ENCODE peak calls at places on chromosomes 5 and 9, in six cellular contexts. One of them, this sample, is unnamed.

GRCh38 chr5:140322751-140323731 is 20.1 kb upstream of the PFDN1 start:
- DNase-seq in activated CD4-positive, alpha-beta T cell treated with anti-CD3 and anti-CD28 coated beads, Interleukin-2, amount 10 ng/mL, durations not matched to agents 24 days and 14 days: no peak
- DNase-seq in CD8-positive, alpha-beta memory T cell: no peak
- DNase-seq in Calu3: peak; percentile 63
- DNase-seq in neuronal stem cell: no peak
- DNase-seq in left cardiac atrium: peak; percentile 59
- DNase-seq in this sample: no peak

GRCh38 chr5:55593115-55593472 is 58.3 kb upstream of the PLPP1 start:
- DNase-seq in Calu3: no peak
- DNase-seq in activated CD4-positive, alpha-beta T cell treated with anti-CD3 and anti-CD28 coated beads, Interleukin-2, amount 10 ng/mL, durations not matched to agents 24 days and 14 days: no peak
- DNase-seq in left cardiac atrium: no peak
- DNase-seq in CD8-positive, alpha-beta memory T cell: no peak
- DNase-seq in neuronal stem cell: no peak
- DNase-seq in this sample: no peak

GRCh38 chr5:85512896-85513295 is 1104.8 kb upstream of the COX7C start:
- DNase-seq in Calu3: no peak
- DNase-seq in neuronal stem cell: no peak
- DNase-seq in CD8-positive, alpha-beta memory T cell: no peak
- DNase-seq in activated CD4-positive, alpha-beta T cell treated with anti-CD3 and anti-CD28 coated beads, Interleukin-2, amount 10 ng/mL, durations not matched to agents 24 days and 14 days: no peak
- DNase-seq in left cardiac atrium: no peak
- DNase-seq in this sample: no peak

GRCh38 chr5:147673276-147673675 is 109.3 kb downstream of the JAKMIP2 start:
- DNase-seq in activated CD4-positive, alpha-beta T cell treated with anti-CD3 and anti-CD28 coated beads, Interleukin-2, amount 10 ng/mL, durations not matched to agents 24 days and 14 days: no peak
- DNase-seq in left cardiac atrium: no peak
- DNase-seq in neuronal stem cell: no peak
- DNase-seq in CD8-positive, alpha-beta memory T cell: no peak
- DNase-seq in Calu3: no peak
- DNase-seq in this sample: no peak

GRCh38 chr5:36662291-36662851 is 56.0 kb downstream of the SLC1A3 start:
- DNase-seq in CD8-positive, alpha-beta memory T cell: no peak
- DNase-seq in activated CD4-positive, alpha-beta T cell treated with anti-CD3 and anti-CD28 coated beads, Interleukin-2, amount 10 ng/mL, durations not matched to agents 24 days and 14 days: no peak
- DNase-seq in neuronal stem cell: no peak
- DNase-seq in left cardiac atrium: no peak
- DNase-seq in Calu3: no peak
- DNase-seq in this sample: peak; percentile 33

GRCh38 chr9:120714846-120715231 is 569 bp upstream of the MEGF9 start:
- DNase-seq in activated CD4-positive, alpha-beta T cell treated with anti-CD3 and anti-CD28 coated beads, Interleukin-2, amount 10 ng/mL, durations not matched to agents 24 days and 14 days: no peak
- DNase-seq in neuronal stem cell: no peak
- DNase-seq in Calu3: no peak
- DNase-seq in CD8-positive, alpha-beta memory T cell: no peak
- DNase-seq in left cardiac atrium: no peak
- DNase-seq in this sample: no peak

GRCh38 chr9:107816187-107817021 is 326.8 kb upstream of the KLF4 start:
- DNase-seq in left cardiac atrium: no peak
- DNase-seq in activated CD4-positive, alpha-beta T cell treated with anti-CD3 and anti-CD28 coated beads, Interleukin-2, amount 10 ng/mL, durations not matched to agents 24 days and 14 days: no peak
- DNase-seq in Calu3: no peak
- DNase-seq in CD8-positive, alpha-beta memory T cell: no peak
- DNase-seq in neuronal stem cell: no peak
- DNase-seq in this sample: no peak

GRCh38 chr9:21504113-21504512 is 22.0 kb upstream of the IFNE start:
- DNase-seq in activated CD4-positive, alpha-beta T cell treated with anti-CD3 and anti-CD28 coated beads, Interleukin-2, amount 10 ng/mL, durations not matched to agents 24 days and 14 days: no peak
- DNase-seq in Calu3: no peak
- DNase-seq in CD8-positive, alpha-beta memory T cell: no peak
- DNase-seq in neuronal stem cell: no peak
- DNase-seq in left cardiac atrium: no peak
- DNase-seq in this sample: no peak

GRCh38 chr5:6158974-6159863 is 219.1 kb downstream of the MED10 start:
- DNase-seq in neuronal stem cell: no peak
- DNase-seq in activated CD4-positive, alpha-beta T cell treated with anti-CD3 and anti-CD28 coated beads, Interleukin-2, amount 10 ng/mL, durations not matched to agents 24 days and 14 days: peak; percentile 18
- DNase-seq in left cardiac atrium: no peak
- DNase-seq in Calu3: no peak
- DNase-seq in CD8-positive, alpha-beta memory T cell: no peak
- DNase-seq in this sample: no peak

GRCh38 chr5:172680921-172681320 is 39.9 kb downstream of the NEURL1B start:
- DNase-seq in Calu3: no peak
- DNase-seq in neuronal stem cell: no peak
- DNase-seq in CD8-positive, alpha-beta memory T cell: no peak
- DNase-seq in left cardiac atrium: no peak
- DNase-seq in activated CD4-positive, alpha-beta T cell treated with anti-CD3 and anti-CD28 coated beads, Interleukin-2, amount 10 ng/mL, durations not matched to agents 24 days and 14 days: no peak
- DNase-seq in this sample: peak; percentile 51

GRCh38 chr5:42396111-42396510 is 27.1 kb upstream of the GHR start:
- DNase-seq in activated CD4-positive, alpha-beta T cell treated with anti-CD3 and anti-CD28 coated beads, Interleukin-2, amount 10 ng/mL, durations not matched to agents 24 days and 14 days: peak; percentile 41
- DNase-seq in CD8-positive, alpha-beta memory T cell: no peak
- DNase-seq in neuronal stem cell: no peak
- DNase-seq in left cardiac atrium: no peak
- DNase-seq in Calu3: no peak
- DNase-seq in this sample: no peak

GRCh38 chr9:133359420-133360175 is 3.2 kb downstream of the SURF2 start:
- DNase-seq in activated CD4-positive, alpha-beta T cell treated with anti-CD3 and anti-CD28 coated beads, Interleukin-2, amount 10 ng/mL, durations not matched to agents 24 days and 14 days: no peak
- DNase-seq in CD8-positive, alpha-beta memory T cell: no peak
- DNase-seq in Calu3: no peak
- DNase-seq in left cardiac atrium: no peak
- DNase-seq in neuronal stem cell: no peak
- DNase-seq in this sample: peak; percentile 17

GRCh38 chr9:125172351-125172750 is 17.3 kb downstream of the PPP6C start:
- DNase-seq in neuronal stem cell: no peak
- DNase-seq in left cardiac atrium: no peak
- DNase-seq in CD8-positive, alpha-beta memory T cell: no peak
- DNase-seq in activated CD4-positive, alpha-beta T cell treated with anti-CD3 and anti-CD28 coated beads, Interleukin-2, amount 10 ng/mL, durations not matched to agents 24 days and 14 days: no peak
- DNase-seq in Calu3: no peak
- DNase-seq in this sample: peak; percentile 11

GRCh38 chr9:101791938-101792337 is 53.5 kb upstream of the GRIN3A start:
- DNase-seq in CD8-positive, alpha-beta memory T cell: no peak
- DNase-seq in activated CD4-positive, alpha-beta T cell treated with anti-CD3 and anti-CD28 coated beads, Interleukin-2, amount 10 ng/mL, durations not matched to agents 24 days and 14 days: no peak
- DNase-seq in neuronal stem cell: peak; percentile 67
- DNase-seq in left cardiac atrium: no peak
- DNase-seq in Calu3: peak; percentile 53
- DNase-seq in this sample: peak; percentile 71

GRCh38 chr9:133961226-133962165 is 30.6 kb downstream of the VAV2 start:
- DNase-seq in Calu3: no peak
- DNase-seq in left cardiac atrium: peak; percentile 18
- DNase-seq in activated CD4-positive, alpha-beta T cell treated with anti-CD3 and anti-CD28 coated beads, Interleukin-2, amount 10 ng/mL, durations not matched to agents 24 days and 14 days: no peak
- DNase-seq in CD8-positive, alpha-beta memory T cell: no peak
- DNase-seq in neuronal stem cell: no peak
- DNase-seq in this sample: no peak

GRCh38 chr9:92740446-92740961 is 24.1 kb downstream of the BICD2 start:
- DNase-seq in CD8-positive, alpha-beta memory T cell: no peak
- DNase-seq in activated CD4-positive, alpha-beta T cell treated with anti-CD3 and anti-CD28 coated beads, Interleukin-2, amount 10 ng/mL, durations not matched to agents 24 days and 14 days: no peak
- DNase-seq in neuronal stem cell: no peak
- DNase-seq in left cardiac atrium: no peak
- DNase-seq in Calu3: no peak
- DNase-seq in this sample: peak; percentile 47

GRCh38 chr5:142360607-142361120 is 35.8 kb upstream of the SPRY4 start:
- DNase-seq in left cardiac atrium: no peak
- DNase-seq in Calu3: peak; percentile 88
- DNase-seq in neuronal stem cell: no peak
- DNase-seq in CD8-positive, alpha-beta memory T cell: no peak
- DNase-seq in activated CD4-positive, alpha-beta T cell treated with anti-CD3 and anti-CD28 coated beads, Interleukin-2, amount 10 ng/mL, durations not matched to agents 24 days and 14 days: no peak
- DNase-seq in this sample: no peak

GRCh38 chr5:57600321-57600720 is 117.7 kb upstream of the ACTBL2 start:
- DNase-seq in neuronal stem cell: no peak
- DNase-seq in CD8-positive, alpha-beta memory T cell: no peak
- DNase-seq in Calu3: no peak
- DNase-seq in activated CD4-positive, alpha-beta T cell treated with anti-CD3 and anti-CD28 coated beads, Interleukin-2, amount 10 ng/mL, durations not matched to agents 24 days and 14 days: no peak
- DNase-seq in left cardiac atrium: no peak
- DNase-seq in this sample: no peak

GRCh38 chr9:123011878-123012528 is 21.5 kb upstream of the GPR21 start:
- DNase-seq in Calu3: no peak
- DNase-seq in left cardiac atrium: no peak
- DNase-seq in CD8-positive, alpha-beta memory T cell: no peak
- DNase-seq in neuronal stem cell: no peak
- DNase-seq in activated CD4-positive, alpha-beta T cell treated with anti-CD3 and anti-CD28 coated beads, Interleukin-2, amount 10 ng/mL, durations not matched to agents 24 days and 14 days: no peak
- DNase-seq in this sample: no peak

GRCh38 chr9:70003786-70004185 is 39.9 kb upstream of the MAMDC2 start:
- DNase-seq in neuronal stem cell: no peak
- DNase-seq in Calu3: no peak
- DNase-seq in CD8-positive, alpha-beta memory T cell: no peak
- DNase-seq in left cardiac atrium: no peak
- DNase-seq in activated CD4-positive, alpha-beta T cell treated with anti-CD3 and anti-CD28 coated beads, Interleukin-2, amount 10 ng/mL, durations not matched to agents 24 days and 14 days: no peak
- DNase-seq in this sample: no peak

GRCh38 chr9:129270205-129270604 is 92.1 kb upstream of the IER5L start:
- DNase-seq in neuronal stem cell: no peak
- DNase-seq in left cardiac atrium: no peak
- DNase-seq in activated CD4-positive, alpha-beta T cell treated with anti-CD3 and anti-CD28 coated beads, Interleukin-2, amount 10 ng/mL, durations not matched to agents 24 days and 14 days: peak; percentile 86
- DNase-seq in CD8-positive, alpha-beta memory T cell: peak; percentile 41
- DNase-seq in Calu3: no peak
- DNase-seq in this sample: no peak

GRCh38 chr9:17013010-17013409 is 121.8 kb upstream of the CNTLN start:
- DNase-seq in neuronal stem cell: no peak
- DNase-seq in left cardiac atrium: no peak
- DNase-seq in CD8-positive, alpha-beta memory T cell: no peak
- DNase-seq in activated CD4-positive, alpha-beta T cell treated with anti-CD3 and anti-CD28 coated beads, Interleukin-2, amount 10 ng/mL, durations not matched to agents 24 days and 14 days: no peak
- DNase-seq in Calu3: no peak
- DNase-seq in this sample: no peak

GRCh38 chr5:88251048-88251711 is 17.5 kb downstream of the TMEM161B start:
- DNase-seq in neuronal stem cell: no peak
- DNase-seq in CD8-positive, alpha-beta memory T cell: no peak
- DNase-seq in activated CD4-positive, alpha-beta T cell treated with anti-CD3 and anti-CD28 coated beads, Interleukin-2, amount 10 ng/mL, durations not matched to agents 24 days and 14 days: peak; percentile 64
- DNase-seq in Calu3: no peak
- DNase-seq in left cardiac atrium: no peak
- DNase-seq in this sample: no peak

GRCh38 chr5:32001722-32002121 is 172.4 kb downstream of the GOLPH3 start:
- DNase-seq in Calu3: no peak
- DNase-seq in activated CD4-positive, alpha-beta T cell treated with anti-CD3 and anti-CD28 coated beads, Interleukin-2, amount 10 ng/mL, durations not matched to agents 24 days and 14 days: no peak
- DNase-seq in CD8-positive, alpha-beta memory T cell: no peak
- DNase-seq in neuronal stem cell: no peak
- DNase-seq in left cardiac atrium: no peak
- DNase-seq in this sample: no peak

GRCh38 chr5:172909931-172910502 is 49.2 kb upstream of the RPL26L1 start:
- DNase-seq in left cardiac atrium: no peak
- DNase-seq in CD8-positive, alpha-beta memory T cell: no peak
- DNase-seq in neuronal stem cell: no peak
- DNase-seq in Calu3: no peak
- DNase-seq in activated CD4-positive, alpha-beta T cell treated with anti-CD3 and anti-CD28 coated beads, Interleukin-2, amount 10 ng/mL, durations not matched to agents 24 days and 14 days: no peak
- DNase-seq in this sample: no peak

GRCh38 chr5:14144586-14145355 is 1.6 kb downstream of the TRIO start:
- DNase-seq in CD8-positive, alpha-beta memory T cell: peak; percentile 45
- DNase-seq in neuronal stem cell: peak; percentile 49
- DNase-seq in left cardiac atrium: peak; percentile 67
- DNase-seq in Calu3: peak; percentile 66
- DNase-seq in activated CD4-positive, alpha-beta T cell treated with anti-CD3 and anti-CD28 coated beads, Interleukin-2, amount 10 ng/mL, durations not matched to agents 24 days and 14 days: peak; percentile 78
- DNase-seq in this sample: peak; percentile 82

GRCh38 chr9:84659273-84659672 is 10.3 kb upstream of the NTRK2 start:
- DNase-seq in Calu3: no peak
- DNase-seq in neuronal stem cell: no peak
- DNase-seq in left cardiac atrium: no peak
- DNase-seq in CD8-positive, alpha-beta memory T cell: no peak
- DNase-seq in activated CD4-positive, alpha-beta T cell treated with anti-CD3 and anti-CD28 coated beads, Interleukin-2, amount 10 ng/mL, durations not matched to agents 24 days and 14 days: no peak
- DNase-seq in this sample: no peak

GRCh38 chr5:16992006-16992405 is 55.9 kb upstream of the MYO10 start:
- DNase-seq in activated CD4-positive, alpha-beta T cell treated with anti-CD3 and anti-CD28 coated beads, Interleukin-2, amount 10 ng/mL, durations not matched to agents 24 days and 14 days: no peak
- DNase-seq in Calu3: peak; percentile 17
- DNase-seq in CD8-positive, alpha-beta memory T cell: no peak
- DNase-seq in neuronal stem cell: no peak
- DNase-seq in left cardiac atrium: no peak
- DNase-seq in this sample: no peak

GRCh38 chr9:126612329-126612812 is 1.4 kb upstream of the LMX1B start:
- DNase-seq in activated CD4-positive, alpha-beta T cell treated with anti-CD3 and anti-CD28 coated beads, Interleukin-2, amount 10 ng/mL, durations not matched to agents 24 days and 14 days: no peak
- DNase-seq in neuronal stem cell: no peak
- DNase-seq in CD8-positive, alpha-beta memory T cell: no peak
- DNase-seq in Calu3: no peak
- DNase-seq in left cardiac atrium: no peak
- DNase-seq in this sample: no peak

GRCh38 chr5:128228506-128228905 is 144.9 kb downstream of the SLC12A2 start:
- DNase-seq in Calu3: no peak
- DNase-seq in CD8-positive, alpha-beta memory T cell: no peak
- DNase-seq in neuronal stem cell: no peak
- DNase-seq in left cardiac atrium: no peak
- DNase-seq in activated CD4-positive, alpha-beta T cell treated with anti-CD3 and anti-CD28 coated beads, Interleukin-2, amount 10 ng/mL, durations not matched to agents 24 days and 14 days: no peak
- DNase-seq in this sample: no peak

GRCh38 chr9:114950761-114951160 is 20.4 kb upstream of the TNFSF8 start:
- DNase-seq in activated CD4-positive, alpha-beta T cell treated with anti-CD3 and anti-CD28 coated beads, Interleukin-2, amount 10 ng/mL, durations not matched to agents 24 days and 14 days: peak; percentile 42
- DNase-seq in neuronal stem cell: no peak
- DNase-seq in CD8-positive, alpha-beta memory T cell: no peak
- DNase-seq in Calu3: no peak
- DNase-seq in left cardiac atrium: no peak
- DNase-seq in this sample: no peak

GRCh38 chr5:114055318-114055788 is 306.5 kb upstream of the KCNN2 start:
- DNase-seq in CD8-positive, alpha-beta memory T cell: no peak
- DNase-seq in activated CD4-positive, alpha-beta T cell treated with anti-CD3 and anti-CD28 coated beads, Interleukin-2, amount 10 ng/mL, durations not matched to agents 24 days and 14 days: no peak
- DNase-seq in left cardiac atrium: peak; percentile 62
- DNase-seq in neuronal stem cell: peak; percentile 65
- DNase-seq in Calu3: no peak
- DNase-seq in this sample: no peak

GRCh38 chr9:104080983-104081382 is 13.1 kb upstream of the SMC2 start:
- DNase-seq in CD8-positive, alpha-beta memory T cell: no peak
- DNase-seq in Calu3: no peak
- DNase-seq in left cardiac atrium: no peak
- DNase-seq in activated CD4-positive, alpha-beta T cell treated with anti-CD3 and anti-CD28 coated beads, Interleukin-2, amount 10 ng/mL, durations not matched to agents 24 days and 14 days: no peak
- DNase-seq in neuronal stem cell: no peak
- DNase-seq in this sample: no peak

This sample was measured in Kasumi-1.